ENCODE peak calls at places on chromosome X, in four cellular contexts. Y is tibial artery, G is GM20000, K is cardiac fibroblast. N is an unnamed sample.

GRCh38 chrX:103847174-103847870 is 15.3 kb upstream of the RAB9B start:
- DNase-seq in Y (no peak), G (no peak), K (peak; percentile 49), N (no peak)

GRCh38 chrX:16185725-16186136 is 18.4 kb downstream of the MAGEB17 start:
- DNase-seq in Y (no peak), G (peak; percentile 44), K (peak; percentile 79), N (no peak)

GRCh38 chrX:131792789-131793462 is 230.2 kb upstream of the STK26 start:
- DNase-seq in Y (no peak), G (no peak), K (peak; percentile 34), N (no peak)

GRCh38 chrX:107565916-107566602 is 62.3 kb upstream of the PRPS1 start:
- DNase-seq in Y (no peak), G (no peak), K (peak; percentile 35), N (no peak)

GRCh38 chrX:107630031-107630689 is 1.9 kb downstream of the PRPS1 start:
- DNase-seq in Y (no peak), G (no peak), K (no peak), N (no peak)

GRCh38 chrX:154417157-154417556 is 5.8 kb downstream of the TAFAZZIN start:
- DNase-seq in Y (no peak), G (no peak), K (no peak), N (no peak)

GRCh38 chrX:111511477-111511876 is at the start of gene SERTM2:
- DNase-seq in Y (no peak), G (peak; percentile 1), K (peak; percentile 2), N (no peak)

GRCh38 chrX:40095588-40096394 is 2.0 kb downstream of the BCOR start:
- DNase-seq in Y (no peak), G (peak; percentile 44), K (peak; percentile 42), N (no peak)

GRCh38 chrX:134158821-134159512 is 78.0 kb upstream of the CCDC160 start:
- DNase-seq in Y (no peak), G (no peak), K (no peak), N (no peak)

GRCh38 chrX:42751573-42751972 is 26.4 kb downstream of the PPP1R2C start:
- DNase-seq in Y (no peak), G (no peak), K (peak; percentile 54), N (no peak)

GRCh38 chrX:11664211-11664888 is 1.4 kb downstream of the ARHGAP6 start:
- DNase-seq in Y (no peak), G (peak; percentile 33), K (peak; percentile 24), N (no peak)

GRCh38 chrX:2875798-2876399 is 47.2 kb downstream of the GYG2 start:
- DNase-seq in Y (no peak), G (no peak), K (peak; percentile 35), N (no peak)

GRCh38 chrX:44203791-44204190 is 139.7 kb downstream of the EFHC2 start:
- DNase-seq in Y (no peak), G (no peak), K (no peak), N (no peak)

GRCh38 chrX:115068896-115069295 is 51.5 kb upstream of the IL13RA2 start:
- DNase-seq in Y (no peak), G (no peak), K (no peak), N (no peak)

GRCh38 chrX:37692918-37693317 is 7.3 kb downstream of the XK start:
- DNase-seq in Y (no peak), G (no peak), K (peak; percentile 15), N (no peak)

GRCh38 chrX:77450415-77450814 is 3.2 kb downstream of the FGF16 start:
- DNase-seq in Y (no peak), G (no peak), K (no peak), N (no peak)

GRCh38 chrX:74160816-74161215 is 143.2 kb upstream of the ZCCHC13 start:
- DNase-seq in Y (no peak), G (no peak), K (no peak), N (no peak)

GRCh38 chrX:97616883-97617510 is 733.3 kb downstream of the RPA4 start:
- DNase-seq in Y (no peak), G (peak; percentile 6), K (peak; percentile 69), N (no peak)

GRCh38 chrX:24294619-24295018 is 19.2 kb downstream of the SUPT20HL2 start:
- DNase-seq in Y (no peak), G (no peak), K (peak; percentile 42), N (no peak)
- TF ChIP-seq CTCF in Y (no peak), G (no peak), K (peak; percentile 23), N (no peak)

GRCh38 chrX:119942173-119942819 is 1.3 kb downstream of the NKAP start:
- DNase-seq in Y (no peak), G (no peak), K (no peak), N (no peak)

GRCh38 chrX:119941336-119941735 is 2.2 kb downstream of the NKAP start:
- DNase-seq in Y (no peak), G (no peak), K (no peak), N (no peak)

GRCh38 chrX:119945481-119945880 is 1.9 kb upstream of the NKAP start:
- DNase-seq in Y (no peak), G (no peak), K (no peak), N (no peak)

GRCh38 chrX:119942831-119943184 is 743 bp downstream of the NKAP start:
- DNase-seq in Y (no peak), G (peak; percentile 5), K (no peak), N (no peak)

DNA sequence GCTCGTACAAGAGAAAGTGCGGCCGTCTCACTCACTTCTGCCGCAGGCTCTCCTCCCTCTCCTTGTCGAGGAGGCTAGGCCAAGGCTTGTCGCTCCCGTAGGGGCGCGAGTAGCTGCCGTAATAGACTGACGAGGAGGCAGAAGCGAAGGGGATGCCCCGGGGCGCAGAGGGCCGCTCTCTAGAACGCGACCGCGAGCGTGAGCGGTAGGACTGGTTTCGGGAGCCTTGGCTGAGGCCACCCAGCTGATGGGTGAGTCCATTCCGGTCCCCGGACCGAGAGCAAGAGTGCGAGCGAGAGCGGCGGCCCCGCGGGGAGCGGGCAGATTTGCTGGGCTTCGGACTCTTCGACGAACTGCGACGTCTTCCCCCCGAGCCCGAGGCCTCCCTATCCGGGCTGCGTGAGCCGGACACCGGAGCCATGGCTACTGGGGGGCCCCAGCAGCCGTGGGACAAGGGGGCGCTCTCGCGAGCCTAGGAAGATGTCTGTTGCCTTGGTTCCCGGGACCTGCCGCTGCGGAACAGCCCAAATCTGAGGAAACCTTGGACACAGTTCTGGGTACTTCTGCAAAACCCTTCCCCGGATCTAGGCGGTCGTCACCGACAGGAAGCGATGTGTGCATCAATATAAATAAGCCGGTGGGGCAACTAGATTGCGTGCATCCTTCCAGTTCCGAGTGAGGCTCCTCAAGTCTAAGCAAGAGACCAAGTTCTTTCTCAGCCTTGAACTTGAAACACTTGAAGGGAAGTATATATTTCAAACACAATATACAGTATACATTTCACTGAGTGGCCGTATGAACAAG is at the start of gene NKAP:
- DNase-seq in Y (peak; percentile 89), G (peak; percentile 66), K (peak; percentile 96), N (peak; percentile 84)
- TF ChIP-seq CTCF in Y (no peak), G (no peak), K (no peak), N (no peak)

GRCh38 chrX:7047951-7048350 is 99.6 kb upstream of the STS start:
- DNase-seq in Y (no peak), G (no peak), K (no peak), N (no peak)
- TF ChIP-seq CTCF in Y (no peak), G (no peak), K (no peak), N (no peak)

DNA sequence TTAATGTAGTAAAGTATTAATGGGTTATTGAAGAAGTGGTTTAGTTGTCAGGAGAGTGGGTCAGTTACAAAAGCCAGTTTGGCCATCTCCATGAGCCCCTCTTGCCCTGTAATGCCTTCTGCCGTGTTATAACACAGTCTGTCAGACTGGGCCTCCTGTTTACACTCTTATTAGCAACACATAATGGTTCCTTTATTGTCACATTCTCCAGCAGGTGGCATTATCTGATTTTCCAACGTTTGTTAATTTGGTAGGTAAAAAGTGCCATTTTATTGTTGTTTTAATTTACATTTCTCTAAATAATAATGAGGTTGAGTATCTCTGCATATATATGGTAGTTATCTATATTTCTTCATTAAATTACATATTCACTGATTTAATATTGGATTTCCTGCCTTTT is 560.8 kb downstream of the FGF13 start:
- DNase-seq in Y (no peak), G (peak; percentile 1), K (no peak), N (no peak)
- TF ChIP-seq CTCF in Y (no peak), G (no peak), K (no peak), N (no peak)

GRCh38 chrX:119512145-119512800 is 44.0 kb downstream of the SLC25A5 start:
- DNase-seq in Y (peak; percentile 71), G (peak; percentile 45), K (peak; percentile 79), N (peak; percentile 40)
- TF ChIP-seq CTCF in Y (peak; percentile 67), G (peak; percentile 37), K (peak; percentile 80), N (no peak)

GRCh38 chrX:13469963-13470679 is 99.3 kb upstream of the EGFL6 start:
- DNase-seq in Y (no peak), G (no peak), K (peak; percentile 69), N (no peak)

GRCh38 chrX:13470680-13470967 is 98.8 kb upstream of the EGFL6 start:
- DNase-seq in Y (no peak), G (no peak), K (no peak), N (no peak)

GRCh38 chrX:13471269-13471668 is 98.1 kb upstream of the EGFL6 start:
- DNase-seq in Y (no peak), G (no peak), K (no peak), N (no peak)

GRCh38 chrX:13473666-13474516 is 95.5 kb upstream of the EGFL6 start:
- DNase-seq in Y (no peak), G (peak; percentile 32), K (peak; percentile 37), N (no peak)

DNA sequence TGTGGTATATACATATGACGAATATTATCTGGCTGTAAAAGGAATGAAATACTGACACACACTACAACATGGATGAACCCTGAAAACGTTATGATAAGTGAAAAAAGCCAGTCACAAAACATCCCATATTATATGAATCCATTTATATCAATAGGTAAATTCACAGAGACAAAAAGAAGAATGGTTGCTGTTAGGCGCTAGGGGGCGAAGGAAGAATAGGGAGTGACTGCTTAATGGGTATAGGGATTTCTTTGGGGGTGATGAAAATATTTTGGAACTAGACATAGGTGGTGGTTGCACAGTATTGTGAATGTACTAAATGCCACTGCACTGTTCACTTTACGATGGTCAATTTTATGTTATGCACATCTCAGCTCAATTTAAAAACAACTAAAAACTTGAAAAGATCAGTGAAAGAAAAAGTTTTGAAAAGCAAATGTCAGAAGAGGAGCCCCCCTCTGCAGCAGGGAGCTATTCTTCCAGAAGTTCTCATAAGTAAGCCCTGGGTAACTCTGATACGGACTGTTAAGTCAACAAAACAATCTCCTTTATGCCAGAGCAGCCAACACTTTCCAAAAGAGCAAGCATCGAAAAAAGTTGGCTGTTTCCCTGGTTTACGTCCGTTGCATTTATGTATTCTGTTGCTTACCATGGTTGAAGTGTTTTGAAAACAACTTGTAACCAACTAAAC is 96.3 kb upstream of the EGFL6 start:
- DNase-seq in Y (no peak), G (no peak), K (peak; percentile 11), N (no peak)
- TF ChIP-seq CTCF in Y (no peak), G (no peak), K (no peak), N (no peak)

N was measured in mesothelial cell of epicardium.